ENCODE peak calls at places on chromosome 11, in seven cellular contexts. H is cardiac fibroblast, B is A549, L is nephron progenitor cell, J is tibial nerve, Y is progenitor cell of endocrine pancreas, K is BE2C. C is an unnamed sample.

GRCh38 chr11:111942826-111943225 is 5.7 kb downstream of the DIXDC1 start:
- DNase-seq in H (peak; percentile 91), B (no peak), L (no peak), J (no peak), Y (no peak), K (no peak), C (no peak)

GRCh38 chr11:78564037-78564888 is 10.4 kb downstream of the NARS2 start:
- DNase-seq in H (peak; percentile 85), B (peak; percentile 67), L (peak; percentile 15), J (no peak), Y (no peak), K (peak; percentile 61), C (peak; percentile 52)

GRCh38 chr11:75311858-75312288 is 39.6 kb downstream of the ARRB1 start:
- DNase-seq in H (peak; percentile 84), B (no peak), L (no peak), J (peak; percentile 83), Y (no peak), K (peak; percentile 75), C (no peak)

GRCh38 chr11:120929664-120930154 is 94.2 kb upstream of the TBCEL start:
- DNase-seq in H (peak; percentile 33), B (peak; percentile 53), L (peak; percentile 74), J (no peak), Y (peak; percentile 23), K (peak; percentile 66), C (peak; percentile 72)

GRCh38 chr11:116962108-116962507 is 124.7 kb upstream of the APOA1 start:
- DNase-seq in H (no peak), B (no peak), L (no peak), J (no peak), Y (no peak), K (no peak), C (no peak)

GRCh38 chr11:48066881-48067800 is 86.8 kb downstream of the PTPRJ start:
- DNase-seq in H (no peak), B (no peak), L (no peak), J (no peak), Y (no peak), K (no peak), C (peak; percentile 51)

GRCh38 chr11:74870485-74870884 is 78.4 kb downstream of the XRRA1 start:
- DNase-seq in H (peak; percentile 81), B (peak; percentile 74), L (no peak), J (no peak), Y (no peak), K (peak; percentile 37), C (no peak)

GRCh38 chr11:30855383-30856006 is 269.3 kb upstream of the MPPED2 start:
- DNase-seq in H (peak; percentile 13), B (peak; percentile 9), L (no peak), J (no peak), Y (no peak), K (no peak), C (no peak)

GRCh38 chr11:2892215-2893020 is 6.8 kb upstream of the CDKN1C start:
- DNase-seq in H (peak; percentile 41), B (peak; percentile 49), L (peak; percentile 82), J (peak; percentile 20), Y (peak; percentile 65), K (peak; percentile 67), C (peak; percentile 75)

GRCh38 chr11:69936750-69937149 is 117.5 kb upstream of the FGF3 start:
- DNase-seq in H (no peak), B (no peak), L (no peak), J (no peak), Y (no peak), K (no peak), C (no peak)

GRCh38 chr11:76162336-76163288 is 43.7 kb downstream of the WNT11 start:
- DNase-seq in H (no peak), B (no peak), L (no peak), J (no peak), Y (no peak), K (no peak), C (no peak)

GRCh38 chr11:62370743-62371440 is 33.6 kb downstream of the ASRGL1 start:
- DNase-seq in H (no peak), B (no peak), L (no peak), J (no peak), Y (no peak), K (no peak), C (no peak)

GRCh38 chr11:12110714-12111481 is 508 bp downstream of the MICAL2 start:
- DNase-seq in H (peak; percentile 36), B (no peak), L (peak; percentile 32), J (no peak), Y (no peak), K (peak; percentile 10), C (peak; percentile 21)

GRCh38 chr11:1926156-1927031 is 6.9 kb downstream of the TNNT3 start:
- DNase-seq in H (no peak), B (no peak), L (no peak), J (no peak), Y (no peak), K (no peak), C (no peak)

GRCh38 chr11:70145025-70145529 is 58.0 kb upstream of the FADD start:
- DNase-seq in H (no peak), B (peak; percentile 37), L (no peak), J (no peak), Y (no peak), K (no peak), C (no peak)

GRCh38 chr11:96470521-96470920 is 80.7 kb downstream of the JRKL start:
- DNase-seq in H (peak; percentile 24), B (no peak), L (no peak), J (no peak), Y (no peak), K (no peak), C (no peak)

GRCh38 chr11:134098566-134099184 is 29.8 kb downstream of the JAM3 start:
- DNase-seq in H (no peak), B (peak; percentile 19), L (no peak), J (no peak), Y (no peak), K (no peak), C (no peak)
- TF ChIP-seq CTCF in H (peak; percentile 13), B (no peak), L (no peak), J (no peak), Y (peak; percentile 53), K (peak; percentile 35), C (no peak)

GRCh38 chr11:17036666-17037658 is 22.7 kb upstream of the PLEKHA7 start:
- DNase-seq in H (no peak), B (peak; percentile 35), L (no peak), J (no peak), Y (no peak), K (no peak), C (no peak)
- TF ChIP-seq CTCF in H (no peak), B (no peak), L (no peak), J (no peak), Y (peak; percentile 39), K (no peak), C (no peak)

GRCh38 chr11:13462928-13463778 is at the start of gene BTBD10:
- DNase-seq in H (peak; percentile 95), B (peak; percentile 95), L (peak; percentile 89), J (peak; percentile 89), Y (peak; percentile 87), K (peak; percentile 87), C (peak; percentile 91)

GRCh38 chr11:13462311-13462927 is 603 bp downstream of the BTBD10 start:
- DNase-seq in H (peak; percentile 59), B (peak; percentile 58), L (peak; percentile 76), J (peak; percentile 24), Y (peak; percentile 23), K (peak; percentile 64), C (peak; percentile 73)

GRCh38 chr11:13463779-13464290 is 813 bp upstream of the BTBD10 start:
- DNase-seq in H (peak; percentile 11), B (no peak), L (no peak), J (no peak), Y (no peak), K (no peak), C (no peak)

GRCh38 chr11:13468750-13469149 is 5.7 kb upstream of the BTBD10 start:
- DNase-seq in H (no peak), B (no peak), L (no peak), J (no peak), Y (no peak), K (no peak), C (no peak)

GRCh38 chr11:13465909-13466371 is 2.9 kb upstream of the BTBD10 start:
- DNase-seq in H (peak; percentile 62), B (peak; percentile 54), L (no peak), J (no peak), Y (no peak), K (peak; percentile 8), C (no peak)
- TF ChIP-seq CTCF in H (peak; percentile 56), B (peak; percentile 74), L (peak; percentile 52), J (peak; percentile 67), Y (peak; percentile 66), K (peak; percentile 48), C (peak; percentile 49)

GRCh38 chr11:107695446-107695845 is 16.4 kb downstream of the SLN start:
- DNase-seq in H (peak; percentile 62), B (no peak), L (no peak), J (no peak), Y (no peak), K (no peak), C (no peak)

GRCh38 chr11:107688322-107688918 is 23.4 kb downstream of the SLN start:
- DNase-seq in H (no peak), B (no peak), L (no peak), J (no peak), Y (no peak), K (no peak), C (no peak)

GRCh38 chr11:107683807-107684206 is 28.0 kb downstream of the SLN start:
- DNase-seq in H (peak; percentile 36), B (peak; percentile 31), L (no peak), J (no peak), Y (no peak), K (peak; percentile 18), C (peak; percentile 9)

GRCh38 chr11:107691003-107691402 is 20.9 kb downstream of the SLN start:
- DNase-seq in H (peak; percentile 49), B (no peak), L (no peak), J (no peak), Y (no peak), K (no peak), C (no peak)

DNA sequence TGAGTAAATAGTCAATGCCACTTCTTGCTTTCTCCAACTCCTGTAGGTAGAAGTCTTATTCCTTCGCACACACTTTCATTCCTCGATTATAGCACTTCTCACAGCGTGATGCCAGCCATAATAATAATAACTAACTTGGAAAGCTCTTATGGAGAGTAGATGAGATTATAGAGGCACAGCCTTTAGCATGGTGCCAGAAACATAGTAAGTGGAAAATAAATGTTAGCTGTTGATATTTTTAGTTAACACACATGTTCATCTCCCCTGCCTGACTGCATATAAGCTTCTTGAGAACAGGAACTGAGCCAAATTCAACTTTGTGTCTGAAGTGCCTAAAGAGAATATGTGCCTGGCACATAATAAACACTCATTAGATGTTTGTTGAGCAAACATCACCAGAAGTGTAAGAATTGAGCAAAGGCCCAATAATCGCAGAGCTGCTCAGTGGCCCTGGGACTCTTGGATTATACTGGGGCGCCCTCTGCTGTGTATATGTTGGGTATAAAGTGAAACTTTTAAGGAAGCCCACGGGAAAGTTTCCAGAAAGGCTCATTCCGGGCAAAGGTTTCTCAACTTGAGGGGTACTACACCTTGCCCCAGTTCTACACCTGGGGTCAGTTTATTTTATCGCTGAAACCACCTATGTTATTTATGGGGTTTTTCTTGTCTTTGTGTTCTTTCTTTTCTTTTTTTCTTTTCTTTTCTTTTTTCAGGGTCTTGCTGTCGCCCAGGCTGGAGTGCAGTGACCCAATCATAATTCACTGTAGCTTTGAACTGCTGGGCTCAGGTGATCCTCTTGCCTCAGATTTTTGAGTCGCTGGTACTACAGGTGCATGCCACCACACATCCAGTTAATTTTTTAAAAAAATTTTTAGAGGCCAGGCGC is 22.3 kb downstream of the SLN start:
- DNase-seq in H (peak; percentile 75), B (peak; percentile 47), L (peak; percentile 75), J (peak; percentile 51), Y (peak; percentile 48), K (peak; percentile 74), C (peak; percentile 72)
- TF ChIP-seq CTCF in H (peak; percentile 63), B (peak; percentile 83), L (peak; percentile 68), J (peak; percentile 44), Y (peak; percentile 79), K (peak; percentile 69), C (peak; percentile 49)

C was measured in endothelial cell.